ENCODE peak calls at places on chromosomes 1 and 21, in ten cellular contexts. L, Y, Q, I, M, F, C, K, G and X are unnamed samples.

GRCh38 chr21:31560479-31560878 is 99.0 kb upstream of the SOD1 start:
- DNase-seq in K (no peak), I (no peak), Q (no peak), M (no peak), G (no peak), Y (no peak), L (no peak), C (no peak), F (no peak), X (no peak)

GRCh38 chr21:15908187-15908586 is 178.4 kb downstream of the USP25 start:
- DNase-seq in K (no peak), F (peak), Y (no peak), I (no peak), L (no peak), Q (no peak), M (no peak), G (peak), C (no peak), X (no peak)

GRCh38 chr1:185263780-185264179 is 53.3 kb downstream of the IVNS1ABP start:
- DNase-seq in K (no peak), Y (no peak), Q (no peak), L (no peak), G (no peak), F (no peak), M (no peak), I (no peak), C (no peak), X (no peak)

GRCh38 chr1:7427066-7427465 is 344.0 kb upstream of the VAMP3 start:
- DNase-seq in Y (no peak), G (no peak), M (no peak), K (no peak), Q (no peak), L (no peak), C (no peak), I (no peak), F (no peak), X (no peak)

GRCh38 chr1:54955359-54955758 is 25.1 kb upstream of the TMEM61 start:
- DNase-seq in Q (no peak), G (peak), I (no peak), L (peak), Y (no peak), F (no peak), C (no peak), K (no peak), M (no peak), X (peak)

GRCh38 chr1:26029864-26030481 is 8.4 kb downstream of the EXTL1 start:
- DNase-seq in F (peak), Q (no peak), L (no peak), C (no peak), Y (no peak), M (no peak), G (no peak), K (no peak), I (no peak), X (no peak)

GRCh38 chr1:28110555-28110954 is 22.1 kb upstream of the EYA3 start:
- DNase-seq in M (no peak), K (no peak), Q (no peak), G (peak), C (no peak), F (no peak), L (no peak), I (no peak), Y (no peak), X (no peak)

GRCh38 chr1:231855395-231855794 is 228.8 kb downstream of the DISC1 start:
- DNase-seq in Y (no peak), F (no peak), K (no peak), C (no peak), I (no peak), Q (no peak), L (no peak), M (no peak), G (no peak), X (no peak)

GRCh38 chr1:239912471-239912870 is 179.2 kb upstream of the FMN2 start:
- DNase-seq in Q (no peak), G (no peak), C (no peak), Y (no peak), I (no peak), K (no peak), L (no peak), M (no peak), F (no peak), X (peak)

GRCh38 chr21:42369821-42370220 is 3.5 kb upstream of the TFF1 start:
- DNase-seq in K (no peak), I (no peak), G (no peak), M (peak), C (no peak), F (no peak), Q (no peak), Y (no peak), L (no peak), X (no peak)

GRCh38 chr1:236235116-236235515 is 46.6 kb downstream of the ERO1B start:
- DNase-seq in C (no peak), L (no peak), M (no peak), Q (no peak), Y (no peak), G (peak), I (no peak), K (no peak), F (no peak), X (no peak)

GRCh38 chr1:198079432-198079951 is 77.3 kb upstream of the NEK7 start:
- DNase-seq in I (no peak), F (no peak), Q (no peak), Y (no peak), L (no peak), M (no peak), G (no peak), K (no peak), C (no peak), X (no peak)

GRCh38 chr1:244207935-244208244 is 156.8 kb downstream of the ZBTB18 start:
- DNase-seq in Q (no peak), F (no peak), I (no peak), C (no peak), G (no peak), K (no peak), Y (no peak), M (no peak), L (no peak), X (no peak)

GRCh38 chr1:184800876-184801275 is 46.2 kb upstream of the EDEM3 start:
- DNase-seq in L (no peak), M (no peak), F (no peak), Y (no peak), C (no peak), I (no peak), K (no peak), G (no peak), Q (no peak), X (no peak)

GRCh38 chr1:40944841-40945430 is 34.6 kb upstream of the CTPS1 start:
- DNase-seq in F (no peak), Y (no peak), Q (no peak), L (no peak), I (no peak), M (no peak), K (no peak), G (no peak), C (no peak), X (peak)

GRCh38 chr1:236392182-236392581 is 1.9 kb upstream of the EDARADD start:
- DNase-seq in G (no peak), K (no peak), F (no peak), Y (no peak), Q (no peak), M (no peak), L (no peak), C (no peak), I (no peak), X (no peak)

GRCh38 chr1:213914351-213914750 is 73.4 kb upstream of the PROX1 start:
- DNase-seq in Y (no peak), Q (no peak), G (no peak), F (no peak), L (no peak), M (no peak), C (no peak), I (no peak), K (no peak), X (no peak)

GRCh38 chr1:41135196-41135947 is 106.7 kb downstream of the SCMH1 start:
- DNase-seq in C (no peak), Q (no peak), Y (no peak), M (no peak), G (peak), I (no peak), F (no peak), L (no peak), K (no peak), X (no peak)

GRCh38 chr1:203287109-203287893 is 18.0 kb upstream of the BTG2 start:
- DNase-seq in L (no peak), M (peak), K (no peak), F (no peak), G (no peak), C (peak), I (peak), Q (peak), Y (peak), X (no peak)

GRCh38 chr1:60863131-60863530 is 219.2 kb upstream of the NFIA start:
- DNase-seq in I (no peak), C (no peak), Q (no peak), K (no peak), M (no peak), Y (no peak), G (no peak), L (no peak), F (no peak), X (no peak)

GRCh38 chr21:33843216-33843615 is 72.4 kb downstream of the ATP5PO start:
- DNase-seq in K (no peak), G (no peak), L (no peak), Q (no peak), I (no peak), C (no peak), F (no peak), Y (no peak), M (no peak), X (no peak)